ENCODE peak calls at places on chromosomes 1 and 21, in nine cellular contexts. N, L, Z, K, J, I, Y, H and T are unnamed samples.

GRCh38 chr1:198892065-198892464 is 253.2 kb downstream of the PTPRC start:
- DNase-seq in N (no peak), L (no peak), Z (no peak), K (no peak), J (no peak), I (no peak), Y (no peak), H (peak; percentile 23), T (no peak)

GRCh38 chr1:203652718-203653461 is 26.3 kb downstream of the ATP2B4 start:
- DNase-seq in N (no peak), L (no peak), Z (no peak), K (no peak), J (no peak), I (no peak), Y (no peak), H (no peak), T (no peak)

GRCh38 chr1:1429671-1430073 is 5.8 kb upstream of the VWA1 start:
- DNase-seq in N (no peak), L (no peak), Z (no peak), K (peak; percentile 51), J (no peak), I (no peak), Y (no peak), H (no peak), T (no peak)

GRCh38 chr1:221074325-221074724 is 195.1 kb downstream of the HLX start:
- DNase-seq in N (no peak), L (no peak), Z (no peak), K (no peak), J (no peak), I (no peak), Y (no peak), H (peak; percentile 29), T (no peak)

GRCh38 chr1:160637821-160638539 is 8.9 kb downstream of the SLAMF1 start:
- DNase-seq in N (no peak), L (no peak), Z (no peak), K (no peak), J (no peak), I (no peak), Y (no peak), H (peak; percentile 23), T (no peak)

GRCh38 chr1:3297756-3298155 is 156.7 kb upstream of the ARHGEF16 start:
- DNase-seq in N (no peak), L (no peak), Z (no peak), K (no peak), J (no peak), I (no peak), Y (no peak), H (no peak), T (no peak)

GRCh38 chr1:117970251-117970650 is 40.7 kb downstream of the WDR3 start:
- DNase-seq in N (no peak), L (no peak), Z (no peak), K (no peak), J (no peak), I (no peak), Y (no peak), H (no peak), T (no peak)

GRCh38 chr1:187948170-187948794 is 1119.5 kb downstream of the PLA2G4A start:
- DNase-seq in N (no peak), L (no peak), Z (no peak), K (no peak), J (no peak), I (no peak), Y (no peak), H (no peak), T (no peak)

GRCh38 chr1:229596961-229597699 is 28.8 kb downstream of the TAF5L start:
- DNase-seq in N (no peak), L (no peak), Z (no peak), K (peak; percentile 66), J (no peak), I (peak; percentile 38), Y (no peak), H (no peak), T (peak; percentile 34)

GRCh38 chr1:9249534-9250335 is 15.2 kb downstream of the H6PD start:
- DNase-seq in N (no peak), L (peak; percentile 87), Z (peak; percentile 57), K (peak; percentile 75), J (no peak), I (no peak), Y (no peak), H (no peak), T (no peak)

GRCh38 chr1:26608895-26609294 is 79.3 kb downstream of the RPS6KA1 start:
- DNase-seq in N (no peak), L (no peak), Z (no peak), K (no peak), J (no peak), I (no peak), Y (no peak), H (no peak), T (no peak)

GRCh38 chr1:53410100-53410541 is 49.1 kb upstream of the DMRTB1 start:
- DNase-seq in N (no peak), L (no peak), Z (no peak), K (no peak), J (no peak), I (no peak), Y (no peak), H (peak; percentile 68), T (no peak)

GRCh38 chr1:165737196-165737595 is 31.5 kb downstream of the TMCO1 start:
- DNase-seq in N (no peak), L (no peak), Z (no peak), K (no peak), J (no peak), I (no peak), Y (no peak), H (no peak), T (peak; percentile 2)

GRCh38 chr21:46135782-46136181 is 19.6 kb downstream of the FTCD start:
- DNase-seq in N (no peak), L (no peak), Z (no peak), K (no peak), J (no peak), I (no peak), Y (no peak), H (no peak), T (no peak)

GRCh38 chr1:8455700-8456305 is 137.9 kb downstream of the SLC45A1 start:
- DNase-seq in N (no peak), L (no peak), Z (no peak), K (no peak), J (no peak), I (no peak), Y (no peak), H (no peak), T (no peak)

GRCh38 chr1:42179275-42179674 is 14.7 kb upstream of the GUCA2A start:
- DNase-seq in N (no peak), L (no peak), Z (no peak), K (no peak), J (no peak), I (no peak), Y (no peak), H (no peak), T (no peak)

GRCh38 chr21:29240136-29240535 is 58.6 kb upstream of the BACH1 start:
- DNase-seq in N (no peak), L (no peak), Z (no peak), K (no peak), J (no peak), I (no peak), Y (no peak), H (no peak), T (no peak)